ENCODE peak calls at places on chromosome 4, in five cellular contexts. G is fibroblast of mammary gland, A is AG10803, L is GM18507, M is Caco-2. W is an unnamed sample.

GRCh38 chr4:108774809-108775530 is 12.1 kb upstream of the ETNPPL start:
- DNase-seq in A (no peak), M (no peak), L (no peak), G (no peak), W (no peak)

GRCh38 chr4:1890979-1891378 is 19.8 kb downstream of the NSD2 start:
- DNase-seq in G (no peak), M (no peak), L (no peak), A (no peak), W (no peak)

GRCh38 chr4:152530600-152530999 is 5.3 kb downstream of the FBXW7 start:
- DNase-seq in L (no peak), A (no peak), M (no peak), G (no peak), W (no peak)

GRCh38 chr4:67922697-67923096 is 38.9 kb upstream of the TMPRSS11D start:
- DNase-seq in M (no peak), A (peak; percentile 11), L (no peak), G (peak; percentile 76), W (no peak)

GRCh38 chr4:4947721-4948120 is 71.5 kb downstream of the CYTL1 start:
- DNase-seq in G (no peak), L (no peak), M (no peak), A (no peak), W (no peak)

GRCh38 chr4:123821861-123822260 is 425.3 kb downstream of the SPRY1 start:
- DNase-seq in G (no peak), L (no peak), M (no peak), A (peak; percentile 35), W (no peak)

GRCh38 chr4:19130836-19131235 is 1109.3 kb upstream of the LCORL start:
- DNase-seq in M (no peak), L (no peak), A (peak; percentile 21), G (peak; percentile 66), W (no peak)

GRCh38 chr4:5921074-5921473 is 28.2 kb upstream of the CRMP1 start:
- DNase-seq in A (no peak), L (no peak), G (peak; percentile 13), M (no peak), W (no peak)

GRCh38 chr4:75985116-75985515 is 5.6 kb downstream of the SDAD1 start:
- DNase-seq in A (peak; percentile 88), M (no peak), G (peak; percentile 99), L (no peak), W (peak; percentile 41)

GRCh38 chr4:168248311-168248710 is 70.2 kb downstream of the DDX60 start:
- DNase-seq in L (no peak), G (no peak), M (no peak), A (peak; percentile 24), W (no peak)

GRCh38 chr4:145043306-145043705 is 54.7 kb downstream of the ANAPC10 start:
- DNase-seq in L (no peak), G (no peak), A (no peak), M (no peak), W (no peak)

GRCh38 chr4:91025240-91026173 is 898.3 kb downstream of the CCSER1 start:
- DNase-seq in M (no peak), L (no peak), A (no peak), G (no peak), W (no peak)

GRCh38 chr4:155819066-155819465 is 47.0 kb downstream of the ASIC5 start:
- DNase-seq in M (no peak), A (no peak), L (no peak), G (no peak), W (no peak)

GRCh38 chr4:3826247-3827172 is 60.3 kb downstream of the ADRA2C start:
- DNase-seq in L (no peak), A (no peak), G (no peak), M (no peak), W (no peak)

GRCh38 chr4:17068396-17068795 is 170.0 kb upstream of the LDB2 start:
- DNase-seq in G (peak; percentile 79), L (no peak), A (peak; percentile 60), M (no peak), W (no peak)

GRCh38 chr4:154738426-154738825 is 5.4 kb upstream of the LRAT start:
- DNase-seq in G (peak; percentile 7), M (no peak), L (no peak), A (no peak), W (peak; percentile 67)

GRCh38 chr4:147094228-147094627 is 148.6 kb upstream of the TTC29 start:
- DNase-seq in M (no peak), G (no peak), L (no peak), A (no peak), W (no peak)

GRCh38 chr4:176587920-176588319 is 204.8 kb downstream of the VEGFC start:
- DNase-seq in A (peak; percentile 97), L (no peak), G (peak; percentile 92), M (no peak), W (no peak)

GRCh38 chr4:53809816-53810215 is 218.5 kb upstream of the LNX1 start:
- DNase-seq in G (no peak), A (no peak), L (no peak), M (no peak), W (no peak)

GRCh38 chr4:121034010-121034409 is 38.3 kb downstream of the NDNF start:
- DNase-seq in G (peak; percentile 70), M (no peak), A (peak; percentile 84), L (no peak), W (no peak)

GRCh38 chr4:13378973-13379759 is 105.0 kb downstream of the RAB28 start:
- DNase-seq in A (no peak), M (no peak), G (no peak), L (no peak), W (no peak)

GRCh38 chr4:73683033-73683432 is 57.3 kb upstream of the CXCL8 start:
- DNase-seq in A (no peak), G (no peak), L (no peak), M (no peak), W (no peak)

GRCh38 chr4:6778435-6778834 is 4.1 kb upstream of the KIAA0232 start:
- DNase-seq in M (no peak), G (no peak), A (no peak), L (no peak), W (no peak)

GRCh38 chr4:76199664-76200211 is 13.9 kb downstream of the SCARB2 start:
- DNase-seq in A (no peak), L (no peak), M (no peak), G (no peak), W (no peak)

GRCh38 chr4:26574563-26574962 is 9.3 kb upstream of the TBC1D19 start:
- DNase-seq in A (no peak), L (no peak), G (no peak), M (no peak), W (no peak)

GRCh38 chr4:150582881-150583286 is 933 bp downstream of the MAB21L2 start:
- DNase-seq in G (no peak), L (no peak), M (no peak), A (no peak), W (no peak)

GRCh38 chr4:87805971-87806370 is 6.6 kb downstream of the IBSP start:
- DNase-seq in A (peak; percentile 51), M (no peak), L (no peak), G (peak; percentile 59), W (no peak)

GRCh38 chr4:122156819-122157218 is 4.7 kb downstream of the BLTP1 start:
- DNase-seq in M (no peak), A (no peak), G (no peak), L (no peak), W (no peak)

GRCh38 chr4:172270421-172270820 is 457.2 kb downstream of the GALNTL6 start:
- DNase-seq in L (no peak), M (no peak), G (peak; percentile 7), A (no peak), W (no peak)

GRCh38 chr4:108398836-108399235 is 221.5 kb upstream of the RPL34 start:
- DNase-seq in G (no peak), L (no peak), A (no peak), M (no peak), W (no peak)

W was measured in keratinocyte.